ENCODE peak calls at places on chromosomes 4 and X, in four cellular contexts. W is heart right ventricle, H is sigmoid colon, Q is heart left ventricle. P is an unnamed sample. For H3K4me1, the result is how much of the 10 kb centered on the place peaks cover.

GRCh38 chrX:25198891-25199290 is 183.1 kb upstream of the ARX start:
- DNase-seq in H (no peak), W (no peak), Q (no peak), P (no peak)

GRCh38 chr4:158858410-158859189 is 89.8 kb downstream of the FNIP2 start:
- DNase-seq in H (no peak), Q (no peak), W (no peak), P (no peak)

GRCh38 chr4:138775890-138776289 is 239.7 kb upstream of the NOCT start:
- DNase-seq in Q (no peak), W (no peak), H (no peak), P (no peak)

GRCh38 chr4:37737456-37737855 is 51.3 kb upstream of the RELL1 start:
- DNase-seq in H (no peak), Q (no peak), W (no peak), P (no peak)

GRCh38 chr4:87365348-87365747 is 25.6 kb downstream of the HSD17B11 start:
- DNase-seq in W (no peak), H (no peak), Q (no peak), P (no peak)

GRCh38 chr4:178672512-178672911 is 1230.3 kb upstream of the AGA start:
- DNase-seq in W (no peak), Q (no peak), H (no peak), P (no peak)

GRCh38 chr4:106893903-106894302 is 142.2 kb downstream of the DKK2 start:
- DNase-seq in W (no peak), Q (no peak), H (peak), P (peak)

GRCh38 chr4:53777244-53777984 is 186.1 kb upstream of the LNX1 start:
- DNase-seq in W (no peak), H (no peak), Q (no peak), P (no peak)

GRCh38 chrX:150049647-150050046 is 111.4 kb upstream of the EOLA2 start:
- DNase-seq in W (no peak), Q (no peak), H (no peak), P (no peak)

GRCh38 chr4:3527914-3528876 is 4.0 kb downstream of the LRPAP1 start:
- DNase-seq in Q (no peak), H (peak), W (no peak), P (no peak)

GRCh38 chr4:26178874-26179273 is 141.9 kb upstream of the RBPJ start:
- DNase-seq in W (peak), H (peak), Q (peak), P (no peak)

GRCh38 chr4:184374006-184374405 is 100.3 kb downstream of the IRF2 start:
- DNase-seq in W (no peak), Q (no peak), H (no peak), P (no peak)

DNA sequence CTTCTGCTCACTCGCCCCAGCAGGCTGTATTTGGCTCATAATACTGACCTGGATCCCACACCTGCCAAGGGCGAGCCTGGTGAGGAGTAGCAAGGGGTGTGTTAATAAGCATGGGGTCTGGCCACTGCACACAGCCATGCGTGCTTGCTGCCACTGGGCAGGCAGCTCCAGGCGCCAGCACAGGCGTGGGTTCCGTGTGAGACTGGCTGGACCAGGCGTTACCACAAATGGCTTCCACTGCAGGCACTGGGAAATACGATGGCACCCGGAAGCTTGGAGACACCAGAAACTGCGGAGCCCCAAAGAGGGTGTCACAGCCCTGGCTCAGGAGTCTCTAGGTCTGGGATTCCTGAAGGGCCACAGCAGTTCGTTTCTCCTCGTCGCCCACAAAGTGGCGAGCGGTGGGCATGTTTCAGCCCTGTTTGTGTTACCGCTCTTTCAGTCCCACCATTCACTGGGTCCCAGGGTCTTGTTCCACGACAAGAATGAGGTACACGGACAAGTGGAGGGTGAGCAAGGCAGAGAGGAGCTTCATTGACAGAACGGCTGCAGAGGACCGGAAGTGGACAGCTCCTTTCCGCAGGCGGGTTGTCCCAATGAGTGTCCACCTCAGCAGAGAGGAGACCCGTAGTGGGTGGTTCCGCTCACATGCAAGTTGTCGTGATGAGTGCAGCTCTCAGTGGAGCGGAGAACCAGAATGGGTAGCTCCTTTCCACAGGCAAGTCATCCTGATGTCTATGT is 428.9 kb downstream of the EPHA5 start:
- DNase-seq in Q (no peak), H (no peak), W (no peak), P (no peak)
- H3K4me1 ChIP-seq in Q (under half), H (under half), W (under half), P (under half)

GRCh38 chr4:151000747-151001429 is 14.2 kb downstream of the LRBA start:
- DNase-seq in Q (no peak), H (no peak), W (no peak), P (no peak)

GRCh38 chr4:150997141-150997540 is 17.9 kb downstream of the LRBA start:
- DNase-seq in W (no peak), H (no peak), Q (no peak), P (no peak)

GRCh38 chr4:150994721-150995120 is 20.4 kb downstream of the LRBA start:
- DNase-seq in Q (no peak), H (no peak), W (no peak), P (no peak)

GRCh38 chr4:151004222-151004621 is 10.9 kb downstream of the LRBA start:
- DNase-seq in Q (no peak), W (no peak), H (no peak), P (no peak)

DNA sequence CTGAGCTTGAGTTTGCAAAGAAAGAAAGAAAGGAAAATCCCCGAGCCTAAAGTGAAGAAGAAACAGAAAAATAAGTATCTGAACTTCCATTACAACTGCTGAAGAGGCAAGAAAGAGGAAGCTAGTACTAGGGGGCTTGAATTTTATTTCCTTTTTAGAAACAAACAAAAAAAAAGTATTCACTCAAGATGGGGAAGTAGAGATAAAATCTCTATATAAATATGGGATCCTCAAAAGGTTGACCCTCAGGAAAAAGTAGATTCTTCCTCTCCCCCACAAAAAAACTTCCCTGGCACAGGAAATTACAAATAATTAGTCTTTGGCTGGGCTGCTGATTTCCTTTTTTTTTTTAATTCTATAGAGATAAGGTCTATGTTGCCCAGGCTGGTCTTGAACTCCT is 16.0 kb downstream of the LRBA start:
- DNase-seq in W (no peak), H (no peak), Q (no peak), P (no peak)
- TF ChIP-seq CTCF in W (no peak), H (no peak), Q (no peak), P (no peak)

GRCh38 chr4:55033296-55033695 is 92.1 kb downstream of the KDR start:
- DNase-seq in Q (no peak), W (no peak), H (no peak), P (no peak)
- H3K4me1 ChIP-seq in Q (under half), W (under half), H (under half), P (under half)

GRCh38 chrX:111244238-111244750 is 26.0 kb downstream of the CAPN6 start:
- DNase-seq in Q (no peak), H (no peak), W (no peak), P (no peak)
- TF ChIP-seq CTCF in Q (peak), H (no peak), W (no peak), P (no peak)

GRCh38 chrX:80929251-80929650 is 119.6 kb upstream of the BRWD3 start:
- DNase-seq in W (no peak), Q (no peak), H (no peak), P (no peak)
- H3K4me1 ChIP-seq in W (under half), Q (under half), H (under half), P (under half)

DNA sequence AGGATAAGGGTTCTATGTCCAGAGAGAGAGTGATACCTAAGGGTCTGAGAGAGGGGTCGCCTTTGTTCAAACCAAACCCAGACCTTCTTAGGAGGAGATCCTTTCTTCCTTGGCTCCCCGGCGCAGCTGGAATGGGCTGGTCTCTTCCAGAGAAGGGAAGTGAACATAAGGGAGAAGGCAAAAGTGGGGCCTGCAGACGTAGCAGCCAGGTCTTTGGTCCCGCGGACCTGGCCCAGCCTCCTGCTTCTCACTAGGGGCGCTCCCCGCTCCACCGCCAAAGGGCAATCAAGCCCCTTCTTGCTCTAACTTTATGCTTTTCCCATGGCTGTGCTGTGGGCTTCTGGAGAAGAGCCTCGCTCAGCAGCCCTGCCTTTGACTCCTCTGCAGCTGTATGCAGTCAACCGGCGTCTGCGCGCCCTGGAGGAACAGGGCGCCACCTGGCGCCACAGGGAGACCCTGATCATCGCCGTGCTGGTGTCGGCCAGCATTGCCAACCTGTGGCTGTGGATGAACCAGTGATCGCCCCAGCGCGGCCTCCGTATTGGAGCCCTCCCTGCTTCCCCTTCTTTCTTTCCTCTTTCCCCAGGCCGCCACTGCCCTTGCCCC is 6.5 kb downstream of the FATE1 start:
- DNase-seq in Q (peak), H (peak), W (peak), P (peak)
- TF ChIP-seq CTCF in Q (peak), H (no peak), W (peak), P (peak)